ENCODE peak calls at places on chromosome 11, in eight cellular contexts. S is KBM-7; L is RWPE1; I is RPMI7951; B is AML-193; X is NCI-H2171 treated with DMSO at 0.1 percent for 48 hours; K is mucosa of gallbladder; J is activated effector memory CD4-positive, alpha-beta T cell treated with anti-CD3 and anti-CD28 coated beads, Interleukin-2, amount 50 U/mL, for 16 hours. G is an unnamed sample.

GRCh38 chr11:17719028-17719939 is at the start of gene MYOD1:
- DNase-seq in S (no peak), L (no peak), I (peak; percentile 13), B (no peak), X (no peak), K (no peak), J (no peak), G (no peak)

GRCh38 chr11:46326813-46327416 is 20.3 kb upstream of the DGKZ start:
- DNase-seq in S (no peak), L (no peak), I (no peak), B (no peak), X (no peak), K (no peak), J (no peak), G (no peak)

GRCh38 chr11:74004694-74005615 is 3.9 kb downstream of the UCP3 start:
- DNase-seq in S (no peak), L (no peak), I (no peak), B (no peak), X (no peak), K (no peak), J (peak; percentile 92), G (no peak)

GRCh38 chr11:45926001-45926401 is 3.5 kb downstream of the LARGE2 start:
- DNase-seq in S (no peak), L (no peak), I (no peak), B (no peak), X (no peak), K (no peak), J (peak; percentile 61), G (no peak)

GRCh38 chr11:112174789-112175595 is at the start of gene BCO2:
- DNase-seq in S (peak; percentile 73), L (peak; percentile 72), I (peak; percentile 79), B (peak; percentile 34), X (peak; percentile 11), K (peak; percentile 90), J (peak; percentile 71), G (no peak)

GRCh38 chr11:119195680-119196079 is 10.4 kb downstream of the NHERF4 start:
- DNase-seq in S (no peak), L (peak; percentile 48), I (peak; percentile 70), B (no peak), X (no peak), K (peak; percentile 80), J (no peak), G (no peak)

GRCh38 chr11:26025680-26026079 is 306.2 kb upstream of the ANO3 start:
- DNase-seq in S (no peak), L (peak; percentile 30), I (no peak), B (no peak), X (no peak), K (no peak), J (no peak), G (no peak)

GRCh38 chr11:16936643-16937042 is 77.6 kb downstream of the PLEKHA7 start:
- DNase-seq in S (no peak), L (no peak), I (no peak), B (no peak), X (no peak), K (no peak), J (no peak), G (no peak)

GRCh38 chr11:69968407-69969347 is 109.4 kb upstream of the ANO1 start:
- DNase-seq in S (no peak), L (no peak), I (no peak), B (no peak), X (no peak), K (no peak), J (no peak), G (no peak)

GRCh38 chr11:34313099-34313517 is 44.7 kb downstream of the ABTB2 start:
- DNase-seq in S (no peak), L (no peak), I (no peak), B (no peak), X (no peak), K (peak; percentile 31), J (no peak), G (no peak)

GRCh38 chr11:67507242-67507890 is 596 bp downstream of the CDK2AP2 start:
- DNase-seq in S (no peak), L (peak; percentile 43), I (peak; percentile 77), B (no peak), X (no peak), K (peak; percentile 67), J (no peak), G (no peak)

GRCh38 chr11:8207080-8208000 is 38.5 kb upstream of the RIC3 start:
- DNase-seq in S (no peak), L (no peak), I (peak; percentile 5), B (no peak), X (no peak), K (no peak), J (no peak), G (no peak)

GRCh38 chr11:74288161-74288560 is 23.3 kb downstream of the P4HA3 start:
- DNase-seq in S (no peak), L (peak; percentile 80), I (peak; percentile 84), B (no peak), X (no peak), K (no peak), J (no peak), G (no peak)

GRCh38 chr11:134488512-134488911 is 76.5 kb upstream of the B3GAT1 start:
- DNase-seq in S (no peak), L (no peak), I (no peak), B (no peak), X (no peak), K (no peak), J (no peak), G (no peak)

GRCh38 chr11:1824221-1825038 is 10.4 kb upstream of the SYT8 start:
- DNase-seq in S (no peak), L (no peak), I (no peak), B (no peak), X (no peak), K (no peak), J (no peak), G (no peak)